ENCODE peak calls at places on chromosomes 6 and 20, in ten cellular contexts. One of them, this sample, is unnamed.
A peak's percentile ranks its signal among the peaks of the same experiment; 100 is the strongest.

GRCh38 chr20:35235881-35236280 is 9.4 kb downstream of the MMP24 start:
- DNase-seq in EL: no peak
- DNase-seq in amniotic stem cell: no peak
- DNase-seq in aorta: no peak
- DNase-seq in ecto neural progenitor cell: no peak
- DNase-seq in HuH-7: no peak
- DNase-seq in stimulated activated CD4-positive, alpha-beta T cell treated with anti-CD3 and anti-CD28 coated beads, Interleukin-12 subunit alpha, Interleukin-12 subunit beta, amount 100 ng/mL, for 48 hours: no peak
- DNase-seq in effector memory CD8-positive, alpha-beta T cell: no peak
- DNase-seq in heart right ventricle: no peak
- DNase-seq in natural killer cell: no peak
- DNase-seq in this sample: no peak

GRCh38 chr6:34132486-34133185 is 13.3 kb downstream of the GRM4 start:
- DNase-seq in effector memory CD8-positive, alpha-beta T cell: no peak
- DNase-seq in EL: no peak
- DNase-seq in natural killer cell: no peak
- DNase-seq in stimulated activated CD4-positive, alpha-beta T cell treated with anti-CD3 and anti-CD28 coated beads, Interleukin-12 subunit alpha, Interleukin-12 subunit beta, amount 100 ng/mL, for 48 hours: no peak
- DNase-seq in HuH-7: peak; percentile 66
- DNase-seq in ecto neural progenitor cell: peak; percentile 86
- DNase-seq in amniotic stem cell: no peak
- DNase-seq in aorta: no peak
- DNase-seq in heart right ventricle: no peak
- DNase-seq in this sample: no peak

GRCh38 chr6:125746731-125747588 is 2.5 kb upstream of the HEY2 start:
- DNase-seq in EL: peak; percentile 44
- DNase-seq in stimulated activated CD4-positive, alpha-beta T cell treated with anti-CD3 and anti-CD28 coated beads, Interleukin-12 subunit alpha, Interleukin-12 subunit beta, amount 100 ng/mL, for 48 hours: peak; percentile 41
- DNase-seq in natural killer cell: peak; percentile 55
- DNase-seq in effector memory CD8-positive, alpha-beta T cell: peak; percentile 68
- DNase-seq in amniotic stem cell: no peak
- DNase-seq in heart right ventricle: peak; percentile 58
- DNase-seq in HuH-7: peak; percentile 54
- DNase-seq in ecto neural progenitor cell: peak; percentile 71
- DNase-seq in aorta: peak; percentile 87
- DNase-seq in this sample: no peak

GRCh38 chr6:22142931-22143330 is 153.9 kb downstream of the PRL start:
- DNase-seq in effector memory CD8-positive, alpha-beta T cell: no peak
- DNase-seq in amniotic stem cell: no peak
- DNase-seq in natural killer cell: no peak
- DNase-seq in ecto neural progenitor cell: no peak
- DNase-seq in heart right ventricle: no peak
- DNase-seq in EL: no peak
- DNase-seq in stimulated activated CD4-positive, alpha-beta T cell treated with anti-CD3 and anti-CD28 coated beads, Interleukin-12 subunit alpha, Interleukin-12 subunit beta, amount 100 ng/mL, for 48 hours: no peak
- DNase-seq in HuH-7: no peak
- DNase-seq in aorta: no peak
- DNase-seq in this sample: no peak

GRCh38 chr6:44268095-44268628 is 2.1 kb upstream of the TMEM151B start:
- DNase-seq in EL: no peak
- DNase-seq in aorta: peak; percentile 57
- DNase-seq in effector memory CD8-positive, alpha-beta T cell: peak; percentile 49
- DNase-seq in HuH-7: peak; percentile 83
- DNase-seq in natural killer cell: peak; percentile 49
- DNase-seq in ecto neural progenitor cell: peak; percentile 82
- DNase-seq in heart right ventricle: no peak
- DNase-seq in amniotic stem cell: no peak
- DNase-seq in stimulated activated CD4-positive, alpha-beta T cell treated with anti-CD3 and anti-CD28 coated beads, Interleukin-12 subunit alpha, Interleukin-12 subunit beta, amount 100 ng/mL, for 48 hours: peak; percentile 40
- DNase-seq in this sample: peak; percentile 25

GRCh38 chr20:51059862-51060261 is 37.0 kb upstream of the KCNG1 start:
- DNase-seq in aorta: no peak
- DNase-seq in stimulated activated CD4-positive, alpha-beta T cell treated with anti-CD3 and anti-CD28 coated beads, Interleukin-12 subunit alpha, Interleukin-12 subunit beta, amount 100 ng/mL, for 48 hours: no peak
- DNase-seq in natural killer cell: no peak
- DNase-seq in HuH-7: no peak
- DNase-seq in heart right ventricle: no peak
- DNase-seq in ecto neural progenitor cell: no peak
- DNase-seq in EL: peak; percentile 53
- DNase-seq in effector memory CD8-positive, alpha-beta T cell: no peak
- DNase-seq in amniotic stem cell: no peak
- DNase-seq in this sample: no peak

GRCh38 chr6:46501136-46502089 is 10.2 kb upstream of the RCAN2 start:
- DNase-seq in effector memory CD8-positive, alpha-beta T cell: no peak
- DNase-seq in EL: no peak
- DNase-seq in stimulated activated CD4-positive, alpha-beta T cell treated with anti-CD3 and anti-CD28 coated beads, Interleukin-12 subunit alpha, Interleukin-12 subunit beta, amount 100 ng/mL, for 48 hours: no peak
- DNase-seq in amniotic stem cell: peak; percentile 23
- DNase-seq in HuH-7: no peak
- DNase-seq in ecto neural progenitor cell: no peak
- DNase-seq in heart right ventricle: no peak
- DNase-seq in aorta: no peak
- DNase-seq in natural killer cell: no peak
- DNase-seq in this sample: no peak

GRCh38 chr20:20461526-20461925 is 93.6 kb downstream of the INSM1 start:
- DNase-seq in HuH-7: no peak
- DNase-seq in EL: no peak
- DNase-seq in ecto neural progenitor cell: no peak
- DNase-seq in stimulated activated CD4-positive, alpha-beta T cell treated with anti-CD3 and anti-CD28 coated beads, Interleukin-12 subunit alpha, Interleukin-12 subunit beta, amount 100 ng/mL, for 48 hours: no peak
- DNase-seq in amniotic stem cell: no peak
- DNase-seq in heart right ventricle: no peak
- DNase-seq in effector memory CD8-positive, alpha-beta T cell: no peak
- DNase-seq in aorta: no peak
- DNase-seq in natural killer cell: no peak
- DNase-seq in this sample: no peak

GRCh38 chr6:72286911-72287311 is 335.0 kb upstream of the KCNQ5 start:
- DNase-seq in amniotic stem cell: peak; percentile 7
- DNase-seq in effector memory CD8-positive, alpha-beta T cell: no peak
- DNase-seq in EL: peak; percentile 78
- DNase-seq in heart right ventricle: no peak
- DNase-seq in stimulated activated CD4-positive, alpha-beta T cell treated with anti-CD3 and anti-CD28 coated beads, Interleukin-12 subunit alpha, Interleukin-12 subunit beta, amount 100 ng/mL, for 48 hours: no peak
- DNase-seq in aorta: no peak
- DNase-seq in natural killer cell: no peak
- DNase-seq in ecto neural progenitor cell: no peak
- DNase-seq in HuH-7: no peak
- DNase-seq in this sample: no peak

GRCh38 chr6:113619077-113619476 is 238.1 kb upstream of the MARCKS start:
- DNase-seq in natural killer cell: no peak
- DNase-seq in ecto neural progenitor cell: no peak
- DNase-seq in stimulated activated CD4-positive, alpha-beta T cell treated with anti-CD3 and anti-CD28 coated beads, Interleukin-12 subunit alpha, Interleukin-12 subunit beta, amount 100 ng/mL, for 48 hours: no peak
- DNase-seq in EL: peak; percentile 40
- DNase-seq in aorta: no peak
- DNase-seq in heart right ventricle: no peak
- DNase-seq in effector memory CD8-positive, alpha-beta T cell: no peak
- DNase-seq in amniotic stem cell: no peak
- DNase-seq in HuH-7: no peak
- DNase-seq in this sample: no peak

GRCh38 chr6:72857791-72858190 is 235.9 kb downstream of the KCNQ5 start:
- DNase-seq in heart right ventricle: no peak
- DNase-seq in aorta: no peak
- DNase-seq in natural killer cell: no peak
- DNase-seq in HuH-7: no peak
- DNase-seq in EL: peak; percentile 53
- DNase-seq in stimulated activated CD4-positive, alpha-beta T cell treated with anti-CD3 and anti-CD28 coated beads, Interleukin-12 subunit alpha, Interleukin-12 subunit beta, amount 100 ng/mL, for 48 hours: no peak
- DNase-seq in ecto neural progenitor cell: no peak
- DNase-seq in amniotic stem cell: no peak
- DNase-seq in effector memory CD8-positive, alpha-beta T cell: no peak
- DNase-seq in this sample: no peak

GRCh38 chr6:88380083-88380482 is 213.9 kb upstream of the CNR1 start:
- DNase-seq in EL: peak; percentile 90
- DNase-seq in effector memory CD8-positive, alpha-beta T cell: no peak
- DNase-seq in heart right ventricle: peak; percentile 27
- DNase-seq in HuH-7: no peak
- DNase-seq in ecto neural progenitor cell: no peak
- DNase-seq in natural killer cell: no peak
- DNase-seq in amniotic stem cell: no peak
- DNase-seq in aorta: peak; percentile 84
- DNase-seq in stimulated activated CD4-positive, alpha-beta T cell treated with anti-CD3 and anti-CD28 coated beads, Interleukin-12 subunit alpha, Interleukin-12 subunit beta, amount 100 ng/mL, for 48 hours: no peak
- DNase-seq in this sample: no peak

GRCh38 chr6:169026175-169026574 is 227.5 kb downstream of the THBS2 start:
- DNase-seq in aorta: no peak
- DNase-seq in EL: no peak
- DNase-seq in natural killer cell: no peak
- DNase-seq in ecto neural progenitor cell: no peak
- DNase-seq in heart right ventricle: no peak
- DNase-seq in HuH-7: no peak
- DNase-seq in stimulated activated CD4-positive, alpha-beta T cell treated with anti-CD3 and anti-CD28 coated beads, Interleukin-12 subunit alpha, Interleukin-12 subunit beta, amount 100 ng/mL, for 48 hours: no peak
- DNase-seq in amniotic stem cell: no peak
- DNase-seq in effector memory CD8-positive, alpha-beta T cell: no peak
- DNase-seq in this sample: no peak

This sample was measured in chondrocyte.